ENCODE peak calls at places on chromosome 18, in ten cellular contexts. U is fibroblast of the conjunctiva, V is epithelial cell of esophagus, Y is Kasumi-1, S is RWPE1, Z is hypothalamus, R is SHP77, P is posterior vena cava, M is endothelial cell, A is HAP-1. D is an unnamed sample.

GRCh38 chr18:48529796-48530195 is 9.0 kb upstream of the CTIF start:
- DNase-seq in M (no peak), Y (peak; percentile 18), Z (no peak), S (peak; percentile 37), A (no peak), U (no peak), P (no peak), R (no peak), V (peak; percentile 81), D (no peak)

GRCh38 chr18:63953811-63954210 is 4.7 kb downstream of the HMSD start:
- DNase-seq in S (no peak), Y (no peak), U (no peak), M (no peak), V (no peak), R (no peak), Z (no peak), P (no peak), A (no peak), D (no peak)

GRCh38 chr18:77127769-77128671 is 4.6 kb downstream of the MBP start:
- DNase-seq in R (peak; percentile 42), Z (no peak), U (peak; percentile 74), M (no peak), S (peak; percentile 64), V (peak; percentile 99), A (no peak), P (no peak), Y (peak; percentile 98), D (no peak)

GRCh38 chr18:59344990-59345389 is 14.1 kb downstream of the LMAN1 start:
- DNase-seq in M (no peak), V (no peak), P (no peak), A (no peak), Y (no peak), Z (no peak), S (no peak), R (no peak), U (no peak), D (no peak)

GRCh38 chr18:3703732-3704176 is 253.8 kb downstream of the TGIF1 start:
- DNase-seq in Y (peak; percentile 79), A (peak; percentile 62), Z (peak; percentile 2), M (peak; percentile 62), U (peak; percentile 28), P (no peak), V (peak; percentile 40), R (peak; percentile 52), S (peak; percentile 64), D (peak; percentile 14)

GRCh38 chr18:657311-657997 is at the start of gene TYMS:
- DNase-seq in S (peak; percentile 86), Z (no peak), V (peak; percentile 75), R (peak; percentile 84), U (peak; percentile 10), P (no peak), M (peak; percentile 61), A (peak; percentile 95), Y (peak; percentile 80), D (peak; percentile 53)

GRCh38 chr18:23967321-23968089 is 47.0 kb upstream of the TTC39C start:
- DNase-seq in M (no peak), U (no peak), S (no peak), R (no peak), Z (no peak), Y (peak; percentile 35), P (no peak), A (no peak), V (no peak), D (no peak)

GRCh38 chr18:80171190-80171872 is 62.3 kb downstream of the ADNP2 start:
- DNase-seq in M (peak; percentile 71), R (peak; percentile 16), S (peak; percentile 33), Y (no peak), U (no peak), V (peak; percentile 54), A (peak; percentile 28), Z (peak; percentile 23), P (no peak), D (peak; percentile 16)

GRCh38 chr18:28112056-28112470 is 64.9 kb downstream of the CDH2 start:
- DNase-seq in M (no peak), R (no peak), A (no peak), Y (no peak), S (peak; percentile 9), V (peak; percentile 55), P (no peak), Z (no peak), U (no peak), D (no peak)

GRCh38 chr18:46401486-46402115 is 255.4 kb downstream of the LOXHD1 start:
- DNase-seq in M (no peak), Y (no peak), A (no peak), R (no peak), U (no peak), P (no peak), V (no peak), Z (no peak), S (no peak), D (no peak)

GRCh38 chr18:80041424-80041823 is 7.2 kb downstream of the RBFA start:
- DNase-seq in S (no peak), A (no peak), R (no peak), Z (no peak), V (no peak), M (no peak), Y (no peak), P (no peak), U (no peak), D (no peak)

GRCh38 chr18:76495435-76496199 is 575 bp upstream of the ZNF516 start:
- DNase-seq in P (peak; percentile 83), R (peak; percentile 61), M (peak; percentile 58), Z (no peak), Y (peak; percentile 38), S (peak; percentile 13), A (peak; percentile 2), U (no peak), V (peak; percentile 43), D (no peak)

GRCh38 chr18:36420826-36421225 is 123.3 kb downstream of the FHOD3 start:
- DNase-seq in U (no peak), M (no peak), P (no peak), Y (no peak), S (no peak), Z (no peak), V (no peak), A (no peak), R (no peak), D (no peak)

GRCh38 chr18:79631096-79631507 is 48.5 kb upstream of the CTDP1 start:
- DNase-seq in U (no peak), A (no peak), P (no peak), S (no peak), Y (no peak), R (no peak), V (no peak), M (no peak), Z (no peak), D (no peak)

GRCh38 chr18:70421471-70421870 is 132.6 kb downstream of the SOCS6 start:
- DNase-seq in U (no peak), P (no peak), Y (no peak), R (no peak), M (no peak), V (peak; percentile 67), S (peak; percentile 37), A (no peak), Z (no peak), D (no peak)

GRCh38 chr18:11178951-11179549 is 29.7 kb upstream of the PIEZO2 start:
- DNase-seq in M (no peak), Z (no peak), R (no peak), V (no peak), Y (no peak), S (no peak), U (peak; percentile 29), A (no peak), P (peak; percentile 91), D (no peak)

GRCh38 chr18:62838475-62839098 is 123.2 kb downstream of the PHLPP1 start:
- DNase-seq in V (no peak), U (no peak), Y (no peak), P (no peak), S (no peak), R (no peak), M (no peak), Z (no peak), A (no peak), D (no peak)

GRCh38 chr18:49563130-49563540 is 1.3 kb downstream of the LIPG start:
- DNase-seq in R (no peak), P (no peak), S (peak; percentile 44), M (no peak), Z (no peak), V (peak; percentile 93), A (no peak), Y (no peak), U (no peak), D (no peak)

GRCh38 chr18:79283341-79283879 is 112.3 kb upstream of the NFATC1 start:
- DNase-seq in A (no peak), Z (no peak), S (no peak), R (no peak), Y (no peak), M (no peak), P (no peak), V (no peak), U (no peak), D (no peak)

GRCh38 chr18:22486667-22487066 is 69.0 kb upstream of the CTAGE1 start:
- DNase-seq in M (no peak), Y (no peak), Z (no peak), V (no peak), P (no peak), R (no peak), S (no peak), A (no peak), U (no peak), D (no peak)

GRCh38 chr18:12287684-12288405 is 20.2 kb upstream of the TUBB6 start:
- DNase-seq in A (no peak), P (peak; percentile 95), V (peak; percentile 96), Y (no peak), M (no peak), R (no peak), U (peak; percentile 49), Z (no peak), S (peak; percentile 86), D (no peak)